ENCODE peak calls at places on chromosomes 5 and 9, in eight cellular contexts. One of them, this sample, is unnamed.

GRCh38 chr9:79195904-79196303 is 375.9 kb upstream of the TLE4 start:
- DNase-seq in AG09309: peak; percentile 82
- DNase-seq in fibroblast of villous mesenchyme: peak; percentile 78
- DNase-seq in breast epithelium: no peak
- DNase-seq in RWPE1: no peak
- DNase-seq in BE2C: no peak
- DNase-seq in foreskin fibroblast: peak; percentile 76
- DNase-seq in psoas muscle: no peak
- DNase-seq in this sample: no peak

GRCh38 chr5:42675602-42676001 is 81.0 kb upstream of the CCDC152 start:
- DNase-seq in AG09309: no peak
- DNase-seq in fibroblast of villous mesenchyme: no peak
- DNase-seq in breast epithelium: no peak
- DNase-seq in RWPE1: no peak
- DNase-seq in BE2C: no peak
- DNase-seq in foreskin fibroblast: no peak
- DNase-seq in psoas muscle: no peak
- DNase-seq in this sample: no peak

GRCh38 chr9:6944093-6944551 is 186.3 kb downstream of the KDM4C start:
- DNase-seq in AG09309: peak; percentile 38
- DNase-seq in fibroblast of villous mesenchyme: peak; percentile 65
- DNase-seq in breast epithelium: no peak
- DNase-seq in RWPE1: peak; percentile 9
- DNase-seq in BE2C: no peak
- DNase-seq in foreskin fibroblast: peak; percentile 53
- DNase-seq in psoas muscle: no peak
- DNase-seq in this sample: no peak

GRCh38 chr9:114028646-114029045 is 49.5 kb downstream of the AMBP start:
- DNase-seq in AG09309: no peak
- DNase-seq in fibroblast of villous mesenchyme: no peak
- DNase-seq in breast epithelium: peak; percentile 4
- DNase-seq in RWPE1: no peak
- DNase-seq in BE2C: no peak
- DNase-seq in foreskin fibroblast: no peak
- DNase-seq in psoas muscle: no peak
- DNase-seq in this sample: no peak

GRCh38 chr5:79685621-79686020 is 4.0 kb upstream of the CMYA5 start:
- DNase-seq in AG09309: no peak
- DNase-seq in fibroblast of villous mesenchyme: peak; percentile 28
- DNase-seq in breast epithelium: no peak
- DNase-seq in RWPE1: no peak
- DNase-seq in BE2C: no peak
- DNase-seq in foreskin fibroblast: no peak
- DNase-seq in psoas muscle: no peak
- DNase-seq in this sample: no peak

GRCh38 chr5:71475788-71476384 is 20.4 kb downstream of the BDP1 start:
- DNase-seq in AG09309: no peak
- DNase-seq in fibroblast of villous mesenchyme: peak; percentile 17
- DNase-seq in breast epithelium: no peak
- DNase-seq in RWPE1: peak; percentile 57
- DNase-seq in BE2C: no peak
- DNase-seq in foreskin fibroblast: peak; percentile 6
- DNase-seq in psoas muscle: no peak
- DNase-seq in this sample: no peak

GRCh38 chr9:131335356-131335755 is 45.8 kb downstream of the PLPP7 start:
- DNase-seq in AG09309: no peak
- DNase-seq in fibroblast of villous mesenchyme: no peak
- DNase-seq in breast epithelium: no peak
- DNase-seq in RWPE1: no peak
- DNase-seq in BE2C: no peak
- DNase-seq in foreskin fibroblast: no peak
- DNase-seq in psoas muscle: no peak
- DNase-seq in this sample: no peak

GRCh38 chr9:111598730-111599091 is 736 bp downstream of the PTGR1 start:
- DNase-seq in AG09309: no peak
- DNase-seq in fibroblast of villous mesenchyme: peak; percentile 80
- DNase-seq in breast epithelium: peak; percentile 21
- DNase-seq in RWPE1: peak; percentile 34
- DNase-seq in BE2C: no peak
- DNase-seq in foreskin fibroblast: peak; percentile 35
- DNase-seq in psoas muscle: peak; percentile 71
- DNase-seq in this sample: no peak

GRCh38 chr5:76942581-76942980 is 10.3 kb upstream of the CRHBP start:
- DNase-seq in AG09309: no peak
- DNase-seq in fibroblast of villous mesenchyme: no peak
- DNase-seq in breast epithelium: no peak
- DNase-seq in RWPE1: no peak
- DNase-seq in BE2C: no peak
- DNase-seq in foreskin fibroblast: peak; percentile 89
- DNase-seq in psoas muscle: no peak
- DNase-seq in this sample: no peak

GRCh38 chr5:44387391-44387790 is 1.8 kb downstream of the FGF10 start:
- DNase-seq in AG09309: no peak
- DNase-seq in fibroblast of villous mesenchyme: no peak
- DNase-seq in breast epithelium: no peak
- DNase-seq in RWPE1: no peak
- DNase-seq in BE2C: no peak
- DNase-seq in foreskin fibroblast: no peak
- DNase-seq in psoas muscle: no peak
- DNase-seq in this sample: no peak

GRCh38 chr9:69151506-69151905 is 22.6 kb upstream of the TJP2 start:
- DNase-seq in AG09309: no peak
- DNase-seq in fibroblast of villous mesenchyme: no peak
- DNase-seq in breast epithelium: no peak
- DNase-seq in RWPE1: no peak
- DNase-seq in BE2C: no peak
- DNase-seq in foreskin fibroblast: no peak
- DNase-seq in psoas muscle: no peak
- DNase-seq in this sample: no peak

GRCh38 chr5:95709967-95710650 is 21.0 kb upstream of the RHOBTB3 start:
- DNase-seq in AG09309: no peak
- DNase-seq in fibroblast of villous mesenchyme: peak; percentile 68
- DNase-seq in breast epithelium: no peak
- DNase-seq in RWPE1: no peak
- DNase-seq in BE2C: peak; percentile 29
- DNase-seq in foreskin fibroblast: no peak
- DNase-seq in psoas muscle: peak; percentile 40
- DNase-seq in this sample: no peak

GRCh38 chr5:13831236-13831810 is 113.2 kb downstream of the DNAH5 start:
- DNase-seq in AG09309: no peak
- DNase-seq in fibroblast of villous mesenchyme: no peak
- DNase-seq in breast epithelium: no peak
- DNase-seq in RWPE1: peak; percentile 20
- DNase-seq in BE2C: no peak
- DNase-seq in foreskin fibroblast: no peak
- DNase-seq in psoas muscle: no peak
- DNase-seq in this sample: no peak

GRCh38 chr5:134029156-134029555 is 24.4 kb upstream of the VDAC1 start:
- DNase-seq in AG09309: peak; percentile 95
- DNase-seq in fibroblast of villous mesenchyme: peak; percentile 91
- DNase-seq in breast epithelium: no peak
- DNase-seq in RWPE1: peak; percentile 65
- DNase-seq in BE2C: no peak
- DNase-seq in foreskin fibroblast: peak; percentile 91
- DNase-seq in psoas muscle: no peak
- DNase-seq in this sample: no peak

GRCh38 chr9:30915451-30915850 is 1469.0 kb upstream of the ACO1 start:
- DNase-seq in AG09309: no peak
- DNase-seq in fibroblast of villous mesenchyme: no peak
- DNase-seq in breast epithelium: no peak
- DNase-seq in RWPE1: no peak
- DNase-seq in BE2C: no peak
- DNase-seq in foreskin fibroblast: no peak
- DNase-seq in psoas muscle: no peak
- DNase-seq in this sample: no peak

GRCh38 chr9:71353723-71354122 is 232.3 kb upstream of the TRPM3 start:
- DNase-seq in AG09309: peak; percentile 74
- DNase-seq in fibroblast of villous mesenchyme: peak; percentile 21
- DNase-seq in breast epithelium: no peak
- DNase-seq in RWPE1: no peak
- DNase-seq in BE2C: no peak
- DNase-seq in foreskin fibroblast: no peak
- DNase-seq in psoas muscle: no peak
- DNase-seq in this sample: no peak

GRCh38 chr9:108811944-108812343 is 43.8 kb downstream of the ACTL7B start:
- DNase-seq in AG09309: no peak
- DNase-seq in fibroblast of villous mesenchyme: no peak
- DNase-seq in breast epithelium: no peak
- DNase-seq in RWPE1: no peak
- DNase-seq in BE2C: no peak
- DNase-seq in foreskin fibroblast: no peak
- DNase-seq in psoas muscle: no peak
- DNase-seq in this sample: no peak

GRCh38 chr5:160305319-160305718 is 7.0 kb downstream of the CCNJL start:
- DNase-seq in AG09309: no peak
- DNase-seq in fibroblast of villous mesenchyme: no peak
- DNase-seq in breast epithelium: no peak
- DNase-seq in RWPE1: no peak
- DNase-seq in BE2C: no peak
- DNase-seq in foreskin fibroblast: no peak
- DNase-seq in psoas muscle: no peak
- DNase-seq in this sample: no peak

GRCh38 chr5:144385597-144385996 is 214.9 kb downstream of the KCTD16 start:
- DNase-seq in AG09309: no peak
- DNase-seq in fibroblast of villous mesenchyme: no peak
- DNase-seq in breast epithelium: no peak
- DNase-seq in RWPE1: no peak
- DNase-seq in BE2C: no peak
- DNase-seq in foreskin fibroblast: no peak
- DNase-seq in psoas muscle: no peak
- DNase-seq in this sample: no peak

GRCh38 chr5:144386315-144386714 is 215.6 kb downstream of the KCTD16 start:
- DNase-seq in AG09309: no peak
- DNase-seq in fibroblast of villous mesenchyme: no peak
- DNase-seq in breast epithelium: no peak
- DNase-seq in RWPE1: no peak
- DNase-seq in BE2C: no peak
- DNase-seq in foreskin fibroblast: no peak
- DNase-seq in psoas muscle: no peak
- DNase-seq in this sample: no peak

GRCh38 chr5:144394036-144394435 is 223.4 kb downstream of the KCTD16 start:
- DNase-seq in AG09309: no peak
- DNase-seq in fibroblast of villous mesenchyme: no peak
- DNase-seq in breast epithelium: no peak
- DNase-seq in RWPE1: no peak
- DNase-seq in BE2C: no peak
- DNase-seq in foreskin fibroblast: no peak
- DNase-seq in psoas muscle: no peak
- DNase-seq in this sample: no peak

GRCh38 chr5:144391044-144391443 is 220.4 kb downstream of the KCTD16 start:
- DNase-seq in AG09309: no peak
- DNase-seq in fibroblast of villous mesenchyme: no peak
- DNase-seq in breast epithelium: no peak
- DNase-seq in RWPE1: no peak
- DNase-seq in BE2C: no peak
- DNase-seq in foreskin fibroblast: no peak
- DNase-seq in psoas muscle: no peak
- DNase-seq in this sample: no peak

DNA sequence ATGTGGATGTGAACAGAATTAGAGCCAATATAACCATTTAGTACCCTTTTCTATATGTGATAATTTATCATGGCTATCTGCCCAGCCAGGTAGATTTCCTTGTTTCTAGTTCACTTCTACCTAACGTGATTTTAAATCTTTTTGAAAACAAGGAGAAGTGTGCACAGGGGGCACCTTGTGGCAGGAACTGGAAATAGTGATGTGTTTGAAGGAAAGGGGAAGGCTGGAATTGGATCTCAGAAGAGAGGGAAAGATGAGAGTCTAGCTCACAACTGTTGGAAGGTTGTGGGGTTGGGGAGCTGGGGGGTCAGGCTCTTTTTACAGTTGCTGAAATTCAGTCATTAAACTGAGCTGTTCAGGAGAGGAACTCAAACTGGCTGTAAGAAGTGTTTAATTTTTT is 219.5 kb downstream of the KCTD16 start:
- DNase-seq in AG09309: no peak
- DNase-seq in fibroblast of villous mesenchyme: no peak
- DNase-seq in breast epithelium: no peak
- DNase-seq in RWPE1: peak; percentile 41
- DNase-seq in BE2C: no peak
- DNase-seq in foreskin fibroblast: no peak
- DNase-seq in psoas muscle: no peak
- DNase-seq in this sample: no peak
- TF ChIP-seq CTCF in AG09309: peak; percentile 34
- TF ChIP-seq CTCF in fibroblast of villous mesenchyme: peak; percentile 42
- TF ChIP-seq CTCF in breast epithelium: no peak
- TF ChIP-seq CTCF in RWPE1: no peak
- TF ChIP-seq CTCF in BE2C: no peak
- TF ChIP-seq CTCF in foreskin fibroblast: peak; percentile 28
- TF ChIP-seq CTCF in psoas muscle: no peak
- TF ChIP-seq CTCF in this sample: no peak

GRCh38 chr9:84652496-84653081 is 16.9 kb upstream of the NTRK2 start:
- DNase-seq in AG09309: no peak
- DNase-seq in fibroblast of villous mesenchyme: no peak
- DNase-seq in breast epithelium: no peak
- DNase-seq in RWPE1: no peak
- DNase-seq in BE2C: no peak
- DNase-seq in foreskin fibroblast: no peak
- DNase-seq in psoas muscle: no peak
- DNase-seq in this sample: no peak
- TF ChIP-seq CTCF in AG09309: no peak
- TF ChIP-seq CTCF in fibroblast of villous mesenchyme: no peak
- TF ChIP-seq CTCF in breast epithelium: no peak
- TF ChIP-seq CTCF in RWPE1: no peak
- TF ChIP-seq CTCF in BE2C: no peak
- TF ChIP-seq CTCF in foreskin fibroblast: no peak
- TF ChIP-seq CTCF in psoas muscle: no peak
- TF ChIP-seq CTCF in this sample: no peak

DNA sequence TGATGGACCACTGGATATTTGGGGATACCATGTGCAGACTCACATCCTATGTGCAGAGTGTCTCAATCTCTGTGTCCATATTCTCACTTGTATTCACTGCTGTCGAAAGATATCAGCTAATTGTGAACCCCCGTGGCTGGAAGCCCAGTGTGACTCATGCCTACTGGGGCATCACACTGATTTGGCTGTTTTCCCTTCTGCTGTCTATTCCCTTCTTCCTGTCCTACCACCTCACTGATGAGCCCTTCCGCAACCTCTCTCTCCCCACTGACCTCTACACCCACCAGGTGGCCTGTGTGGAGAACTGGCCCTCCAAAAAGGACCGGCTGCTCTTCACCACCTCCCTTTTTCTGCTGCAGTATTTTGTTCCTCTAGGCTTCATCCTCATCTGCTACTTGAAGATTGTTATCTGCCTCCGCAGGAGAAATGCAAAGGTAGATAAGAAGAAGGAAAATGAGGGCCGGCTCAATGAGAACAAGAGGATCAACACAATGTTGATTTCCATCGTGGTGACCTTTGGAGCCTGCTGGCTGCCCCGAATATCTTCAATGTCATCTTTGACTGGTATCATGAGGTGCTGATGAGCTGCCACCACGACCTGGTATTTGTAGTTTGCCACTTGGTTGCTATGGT is 54.5 kb upstream of the HNRNPA0 start:
- DNase-seq in AG09309: no peak
- DNase-seq in fibroblast of villous mesenchyme: no peak
- DNase-seq in breast epithelium: no peak
- DNase-seq in RWPE1: peak; percentile 26
- DNase-seq in BE2C: no peak
- DNase-seq in foreskin fibroblast: no peak
- DNase-seq in psoas muscle: no peak
- DNase-seq in this sample: no peak
- TF ChIP-seq CTCF in AG09309: no peak
- TF ChIP-seq CTCF in fibroblast of villous mesenchyme: no peak
- TF ChIP-seq CTCF in breast epithelium: no peak
- TF ChIP-seq CTCF in RWPE1: no peak
- TF ChIP-seq CTCF in BE2C: no peak
- TF ChIP-seq CTCF in foreskin fibroblast: no peak
- TF ChIP-seq CTCF in psoas muscle: no peak
- TF ChIP-seq CTCF in this sample: no peak

GRCh38 chr9:100472725-100473261 is at the start of gene TMEFF1:
- DNase-seq in AG09309: no peak
- DNase-seq in fibroblast of villous mesenchyme: peak; percentile 12
- DNase-seq in breast epithelium: no peak
- DNase-seq in RWPE1: peak; percentile 57
- DNase-seq in BE2C: peak; percentile 84
- DNase-seq in foreskin fibroblast: no peak
- DNase-seq in psoas muscle: peak; percentile 42
- DNase-seq in this sample: peak; percentile 73
- TF ChIP-seq CTCF in AG09309: no peak
- TF ChIP-seq CTCF in fibroblast of villous mesenchyme: peak; percentile 13
- TF ChIP-seq CTCF in breast epithelium: no peak
- TF ChIP-seq CTCF in RWPE1: peak; percentile 43
- TF ChIP-seq CTCF in BE2C: peak; percentile 4
- TF ChIP-seq CTCF in foreskin fibroblast: no peak
- TF ChIP-seq CTCF in psoas muscle: no peak
- TF ChIP-seq CTCF in this sample: no peak

This sample was measured in activated CD8-positive, alpha-beta T cell treated with anti-CD3 and anti-CD28 coated beads for 36 hours.